ENCODE peak calls at places on chromosomes 6 and 20, in eight cellular contexts. One of them, this sample, is unnamed.

GRCh38 chr6:88662163-88662580 is 301.2 kb downstream of the RNGTT start:
- DNase-seq in sigmoid colon: no peak
- DNase-seq in GM10248: peak
- DNase-seq in mesothelial cell of epicardium: no peak
- DNase-seq in Panc1: no peak
- DNase-seq in GM20000: peak
- DNase-seq in AG09309: no peak
- DNase-seq in adrenal gland: no peak
- DNase-seq in this sample: no peak

GRCh38 chr20:11870411-11870810 is 47.3 kb upstream of the BTBD3 start:
- DNase-seq in sigmoid colon: no peak
- DNase-seq in GM10248: no peak
- DNase-seq in mesothelial cell of epicardium: no peak
- DNase-seq in Panc1: no peak
- DNase-seq in GM20000: no peak
- DNase-seq in AG09309: no peak
- DNase-seq in adrenal gland: no peak
- DNase-seq in this sample: no peak

GRCh38 chr6:91045152-91045551 is 458.3 kb upstream of the MAP3K7 start:
- DNase-seq in sigmoid colon: no peak
- DNase-seq in GM10248: no peak
- DNase-seq in mesothelial cell of epicardium: no peak
- DNase-seq in Panc1: no peak
- DNase-seq in GM20000: no peak
- DNase-seq in AG09309: no peak
- DNase-seq in adrenal gland: no peak
- DNase-seq in this sample: no peak

GRCh38 chr20:53613748-53614147 is 20.1 kb upstream of the ZNF217 start:
- DNase-seq in sigmoid colon: no peak
- DNase-seq in GM10248: no peak
- DNase-seq in mesothelial cell of epicardium: no peak
- DNase-seq in Panc1: no peak
- DNase-seq in GM20000: no peak
- DNase-seq in AG09309: no peak
- DNase-seq in adrenal gland: no peak
- DNase-seq in this sample: no peak

GRCh38 chr6:91083226-91083625 is 496.4 kb upstream of the MAP3K7 start:
- DNase-seq in sigmoid colon: no peak
- DNase-seq in GM10248: no peak
- DNase-seq in mesothelial cell of epicardium: no peak
- DNase-seq in Panc1: no peak
- DNase-seq in GM20000: no peak
- DNase-seq in AG09309: no peak
- DNase-seq in adrenal gland: no peak
- DNase-seq in this sample: no peak

GRCh38 chr6:53433617-53434285 is 85.0 kb upstream of the ELOVL5 start:
- DNase-seq in sigmoid colon: no peak
- DNase-seq in GM10248: no peak
- DNase-seq in mesothelial cell of epicardium: no peak
- DNase-seq in Panc1: no peak
- DNase-seq in GM20000: no peak
- DNase-seq in AG09309: no peak
- DNase-seq in adrenal gland: no peak
- DNase-seq in this sample: no peak

GRCh38 chr20:50678213-50678898 is 13.0 kb downstream of the RIPOR3 start:
- DNase-seq in sigmoid colon: no peak
- DNase-seq in GM10248: no peak
- DNase-seq in mesothelial cell of epicardium: no peak
- DNase-seq in Panc1: no peak
- DNase-seq in GM20000: no peak
- DNase-seq in AG09309: no peak
- DNase-seq in adrenal gland: no peak
- DNase-seq in this sample: no peak

GRCh38 chr20:57586943-57587277 is 26.0 kb downstream of the PCK1 start:
- DNase-seq in sigmoid colon: no peak
- DNase-seq in GM10248: no peak
- DNase-seq in mesothelial cell of epicardium: no peak
- DNase-seq in Panc1: no peak
- DNase-seq in GM20000: no peak
- DNase-seq in AG09309: no peak
- DNase-seq in adrenal gland: no peak
- DNase-seq in this sample: no peak

GRCh38 chr6:134722996-134723871 is 226.7 kb downstream of the ALDH8A1 start:
- DNase-seq in sigmoid colon: no peak
- DNase-seq in GM10248: no peak
- DNase-seq in mesothelial cell of epicardium: no peak
- DNase-seq in Panc1: no peak
- DNase-seq in GM20000: no peak
- DNase-seq in AG09309: no peak
- DNase-seq in adrenal gland: no peak
- DNase-seq in this sample: no peak

GRCh38 chr6:4351857-4352669 is 216.7 kb upstream of the ECI2 start:
- DNase-seq in sigmoid colon: peak
- DNase-seq in GM10248: no peak
- DNase-seq in mesothelial cell of epicardium: no peak
- DNase-seq in Panc1: peak
- DNase-seq in GM20000: no peak
- DNase-seq in AG09309: peak
- DNase-seq in adrenal gland: peak
- DNase-seq in this sample: no peak

GRCh38 chr6:166957087-166957804 is 896 bp upstream of the RNASET2 start:
- DNase-seq in sigmoid colon: peak
- DNase-seq in GM10248: peak
- DNase-seq in mesothelial cell of epicardium: no peak
- DNase-seq in Panc1: no peak
- DNase-seq in GM20000: peak
- DNase-seq in AG09309: no peak
- DNase-seq in adrenal gland: peak
- DNase-seq in this sample: peak

GRCh38 chr6:31321005-31321707 is 35.8 kb downstream of the HLA-B start:
- DNase-seq in sigmoid colon: no peak
- DNase-seq in GM10248: no peak
- DNase-seq in mesothelial cell of epicardium: no peak
- DNase-seq in Panc1: no peak
- DNase-seq in GM20000: no peak
- DNase-seq in AG09309: no peak
- DNase-seq in adrenal gland: no peak
- DNase-seq in this sample: no peak

GRCh38 chr20:13139459-13140150 is 81.5 kb upstream of the ISM1 start:
- DNase-seq in sigmoid colon: no peak
- DNase-seq in GM10248: no peak
- DNase-seq in mesothelial cell of epicardium: no peak
- DNase-seq in Panc1: no peak
- DNase-seq in GM20000: no peak
- DNase-seq in AG09309: no peak
- DNase-seq in adrenal gland: no peak
- DNase-seq in this sample: no peak

GRCh38 chr20:64133951-64134407 is 26.6 kb upstream of the NPBWR2 start:
- DNase-seq in sigmoid colon: peak
- DNase-seq in GM10248: no peak
- DNase-seq in mesothelial cell of epicardium: peak
- DNase-seq in Panc1: no peak
- DNase-seq in GM20000: no peak
- DNase-seq in AG09309: no peak
- DNase-seq in adrenal gland: no peak
- DNase-seq in this sample: peak
- TF ChIP-seq CTCF in sigmoid colon: no peak
- TF ChIP-seq CTCF in GM10248: no peak
- TF ChIP-seq CTCF in mesothelial cell of epicardium: no peak
- TF ChIP-seq CTCF in Panc1: no peak
- TF ChIP-seq CTCF in GM20000: no peak
- TF ChIP-seq CTCF in AG09309: peak
- TF ChIP-seq CTCF in adrenal gland: peak
- TF ChIP-seq CTCF in this sample: no peak

DNA sequence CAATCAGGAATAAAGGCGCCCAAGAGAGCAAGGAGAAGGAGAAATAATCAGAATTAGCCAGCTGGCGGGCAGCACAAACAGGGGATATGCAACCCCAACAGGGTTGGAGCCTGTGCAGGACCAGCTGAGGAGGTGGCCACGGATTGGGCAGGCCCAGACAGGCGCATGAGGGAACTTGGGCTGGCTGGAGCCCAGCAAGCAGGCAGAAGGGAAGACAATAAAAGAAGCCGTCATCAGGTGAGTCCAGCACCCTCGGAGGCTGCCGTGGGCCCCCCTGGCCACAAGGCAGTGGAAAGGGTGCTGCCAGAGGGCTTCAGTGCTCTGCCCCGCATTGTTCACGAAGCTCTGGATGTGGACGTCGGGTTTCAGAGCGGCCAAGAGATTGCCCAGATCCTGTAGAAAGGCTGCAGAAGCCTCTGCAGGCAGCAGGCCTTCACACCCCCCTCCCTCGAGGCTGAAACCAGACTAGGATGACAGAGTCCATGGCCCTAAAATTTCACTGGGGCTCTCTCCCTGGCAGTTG is 28.4 kb upstream of the MAFB start:
- DNase-seq in sigmoid colon: no peak
- DNase-seq in GM10248: no peak
- DNase-seq in mesothelial cell of epicardium: no peak
- DNase-seq in Panc1: no peak
- DNase-seq in GM20000: no peak
- DNase-seq in AG09309: no peak
- DNase-seq in adrenal gland: no peak
- DNase-seq in this sample: no peak
- TF ChIP-seq CTCF in sigmoid colon: no peak
- TF ChIP-seq CTCF in GM10248: no peak
- TF ChIP-seq CTCF in mesothelial cell of epicardium: no peak
- TF ChIP-seq CTCF in Panc1: no peak
- TF ChIP-seq CTCF in GM20000: no peak
- TF ChIP-seq CTCF in AG09309: no peak
- TF ChIP-seq CTCF in adrenal gland: no peak
- TF ChIP-seq CTCF in this sample: no peak

GRCh38 chr6:40990301-40990700 is 48.7 kb downstream of the UNC5CL start:
- DNase-seq in sigmoid colon: no peak
- DNase-seq in GM10248: no peak
- DNase-seq in mesothelial cell of epicardium: no peak
- DNase-seq in Panc1: no peak
- DNase-seq in GM20000: no peak
- DNase-seq in AG09309: no peak
- DNase-seq in adrenal gland: no peak
- DNase-seq in this sample: no peak
- TF ChIP-seq CTCF in sigmoid colon: no peak
- TF ChIP-seq CTCF in GM10248: no peak
- TF ChIP-seq CTCF in mesothelial cell of epicardium: no peak
- TF ChIP-seq CTCF in Panc1: peak
- TF ChIP-seq CTCF in GM20000: no peak
- TF ChIP-seq CTCF in AG09309: peak
- TF ChIP-seq CTCF in adrenal gland: no peak
- TF ChIP-seq CTCF in this sample: no peak

GRCh38 chr6:13927203-13927602 is 2.5 kb downstream of the RNF182 start:
- DNase-seq in sigmoid colon: no peak
- DNase-seq in GM10248: no peak
- DNase-seq in mesothelial cell of epicardium: no peak
- DNase-seq in Panc1: no peak
- DNase-seq in GM20000: no peak
- DNase-seq in AG09309: no peak
- DNase-seq in adrenal gland: no peak
- DNase-seq in this sample: no peak
- TF ChIP-seq CTCF in sigmoid colon: no peak
- TF ChIP-seq CTCF in GM10248: no peak
- TF ChIP-seq CTCF in mesothelial cell of epicardium: no peak
- TF ChIP-seq CTCF in Panc1: peak
- TF ChIP-seq CTCF in GM20000: no peak
- TF ChIP-seq CTCF in AG09309: no peak
- TF ChIP-seq CTCF in adrenal gland: no peak
- TF ChIP-seq CTCF in this sample: no peak

GRCh38 chr6:41190791-41191190 is 10.2 kb downstream of the TREML2 start:
- DNase-seq in sigmoid colon: no peak
- DNase-seq in GM10248: no peak
- DNase-seq in mesothelial cell of epicardium: no peak
- DNase-seq in Panc1: no peak
- DNase-seq in GM20000: no peak
- DNase-seq in AG09309: no peak
- DNase-seq in adrenal gland: no peak
- DNase-seq in this sample: no peak

GRCh38 chr6:41189968-41190367 is 11.0 kb downstream of the TREML2 start:
- DNase-seq in sigmoid colon: no peak
- DNase-seq in GM10248: no peak
- DNase-seq in mesothelial cell of epicardium: no peak
- DNase-seq in Panc1: no peak
- DNase-seq in GM20000: no peak
- DNase-seq in AG09309: no peak
- DNase-seq in adrenal gland: no peak
- DNase-seq in this sample: no peak

GRCh38 chr6:41193884-41194283 is 7.1 kb downstream of the TREML2 start:
- DNase-seq in sigmoid colon: no peak
- DNase-seq in GM10248: no peak
- DNase-seq in mesothelial cell of epicardium: no peak
- DNase-seq in Panc1: no peak
- DNase-seq in GM20000: no peak
- DNase-seq in AG09309: no peak
- DNase-seq in adrenal gland: no peak
- DNase-seq in this sample: no peak

GRCh38 chr6:41193171-41193734 is 7.7 kb downstream of the TREML2 start:
- DNase-seq in sigmoid colon: no peak
- DNase-seq in GM10248: no peak
- DNase-seq in mesothelial cell of epicardium: no peak
- DNase-seq in Panc1: no peak
- DNase-seq in GM20000: no peak
- DNase-seq in AG09309: no peak
- DNase-seq in adrenal gland: no peak
- DNase-seq in this sample: no peak

GRCh38 chr6:41191569-41191968 is 9.4 kb downstream of the TREML2 start:
- DNase-seq in sigmoid colon: no peak
- DNase-seq in GM10248: peak
- DNase-seq in mesothelial cell of epicardium: no peak
- DNase-seq in Panc1: no peak
- DNase-seq in GM20000: peak
- DNase-seq in AG09309: no peak
- DNase-seq in adrenal gland: no peak
- DNase-seq in this sample: peak
- TF ChIP-seq CTCF in sigmoid colon: no peak
- TF ChIP-seq CTCF in GM10248: peak
- TF ChIP-seq CTCF in mesothelial cell of epicardium: no peak
- TF ChIP-seq CTCF in Panc1: peak
- TF ChIP-seq CTCF in GM20000: peak
- TF ChIP-seq CTCF in AG09309: peak
- TF ChIP-seq CTCF in adrenal gland: peak
- TF ChIP-seq CTCF in this sample: peak

GRCh38 chr6:26249959-26250805 is 114.8 kb upstream of the BTN3A2 start:
- DNase-seq in sigmoid colon: peak
- DNase-seq in GM10248: no peak
- DNase-seq in mesothelial cell of epicardium: peak
- DNase-seq in Panc1: no peak
- DNase-seq in GM20000: no peak
- DNase-seq in AG09309: no peak
- DNase-seq in adrenal gland: peak
- DNase-seq in this sample: peak
- TF ChIP-seq CTCF in sigmoid colon: no peak
- TF ChIP-seq CTCF in GM10248: peak
- TF ChIP-seq CTCF in mesothelial cell of epicardium: no peak
- TF ChIP-seq CTCF in Panc1: no peak
- TF ChIP-seq CTCF in GM20000: peak
- TF ChIP-seq CTCF in AG09309: peak
- TF ChIP-seq CTCF in adrenal gland: peak
- TF ChIP-seq CTCF in this sample: peak

GRCh38 chr6:160104821-160105517 is 16.6 kb upstream of the SLC22A1 start:
- DNase-seq in sigmoid colon: no peak
- DNase-seq in GM10248: no peak
- DNase-seq in mesothelial cell of epicardium: no peak
- DNase-seq in Panc1: no peak
- DNase-seq in GM20000: no peak
- DNase-seq in AG09309: no peak
- DNase-seq in adrenal gland: no peak
- DNase-seq in this sample: no peak
- TF ChIP-seq CTCF in sigmoid colon: no peak
- TF ChIP-seq CTCF in GM10248: no peak
- TF ChIP-seq CTCF in mesothelial cell of epicardium: no peak
- TF ChIP-seq CTCF in Panc1: no peak
- TF ChIP-seq CTCF in GM20000: no peak
- TF ChIP-seq CTCF in AG09309: no peak
- TF ChIP-seq CTCF in adrenal gland: no peak
- TF ChIP-seq CTCF in this sample: no peak